ENCODE peak calls at places on chromosomes 12 and 14, in seven cellular contexts. E, L, G, R, K, Y and A are unnamed samples.

GRCh38 chr14:89011727-89012271 is 187.3 kb downstream of the TTC8 start:
- DNase-seq in L (no peak), R (no peak), E (no peak), Y (no peak), K (no peak), G (peak), A (no peak)

GRCh38 chr12:76777765-76778216 is 13.9 kb downstream of the ZDHHC17 start:
- DNase-seq in K (no peak), E (no peak), L (no peak), Y (no peak), G (no peak), R (no peak), A (no peak)

GRCh38 chr14:34582117-34582680 is 42.7 kb upstream of the EAPP start:
- DNase-seq in R (no peak), G (no peak), K (no peak), L (no peak), Y (no peak), E (no peak), A (no peak)

GRCh38 chr12:127479256-127479655 is 787.7 kb upstream of the TMEM132C start:
- DNase-seq in R (no peak), Y (no peak), K (no peak), L (no peak), E (no peak), G (no peak), A (peak)

GRCh38 chr14:91872517-91873470 is 5.5 kb upstream of the TC2N start:
- DNase-seq in L (no peak), G (no peak), R (no peak), K (no peak), Y (no peak), E (peak), A (no peak)

GRCh38 chr14:35016568-35016967 is 29.5 kb upstream of the FAM177A1 start:
- DNase-seq in R (no peak), Y (no peak), K (no peak), L (no peak), G (no peak), E (no peak), A (no peak)

GRCh38 chr14:63563370-63564026 is 20.3 kb upstream of the PPP2R5E start:
- DNase-seq in E (peak), L (no peak), Y (peak), R (no peak), K (peak), G (peak), A (no peak)

GRCh38 chr12:100189241-100190012 is 11.2 kb upstream of the ACTR6 start:
- DNase-seq in E (no peak), G (no peak), K (no peak), R (no peak), Y (no peak), L (no peak), A (no peak)

GRCh38 chr14:67018720-67019119 is 170.5 kb upstream of the GARIN2 start:
- DNase-seq in Y (no peak), E (no peak), L (no peak), R (no peak), K (no peak), G (no peak), A (no peak)

GRCh38 chr12:125092872-125093680 is 27.8 kb downstream of the AACS start:
- DNase-seq in L (peak), R (no peak), G (no peak), K (no peak), E (peak), Y (no peak), A (no peak)

GRCh38 chr14:39266589-39266870 is 32.8 kb downstream of the MIA2 start:
- DNase-seq in G (peak), R (no peak), K (no peak), L (no peak), E (peak), Y (no peak), A (peak)

GRCh38 chr12:41795066-41795465 is 349.6 kb downstream of the GXYLT1 start:
- DNase-seq in K (no peak), R (no peak), E (peak), G (no peak), L (no peak), Y (no peak), A (no peak)

GRCh38 chr12:18819471-18819870 is 81.6 kb downstream of the CAPZA3 start:
- DNase-seq in L (no peak), K (no peak), E (no peak), Y (no peak), G (no peak), R (no peak), A (no peak)

DNA sequence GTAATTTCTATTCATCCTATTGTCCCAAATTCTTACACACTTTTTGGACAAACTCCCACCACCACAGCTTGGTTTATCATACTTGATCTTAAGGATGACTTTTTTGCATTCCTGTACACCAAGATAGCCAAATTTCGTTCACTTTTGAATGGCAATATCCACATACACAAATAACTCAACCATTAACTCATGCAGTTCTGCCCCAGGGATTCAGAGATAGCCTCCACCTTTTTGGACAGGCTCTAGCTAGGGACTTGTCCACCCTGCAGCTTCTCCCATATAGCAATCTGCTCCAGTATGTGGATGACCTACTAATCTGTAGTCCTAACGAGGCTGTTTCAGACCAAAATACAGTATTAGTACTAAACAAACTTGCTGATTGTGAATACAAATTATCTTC is 32.7 kb upstream of the OXA1L start:
- DNase-seq in L (no peak), G (no peak), Y (no peak), K (peak), E (no peak), R (no peak), A (no peak)
- H3K18ac ChIP-seq in L (no peak), G (no peak), Y (no peak), K (no peak), E (no peak), R (no peak), A (no peak)

DNA sequence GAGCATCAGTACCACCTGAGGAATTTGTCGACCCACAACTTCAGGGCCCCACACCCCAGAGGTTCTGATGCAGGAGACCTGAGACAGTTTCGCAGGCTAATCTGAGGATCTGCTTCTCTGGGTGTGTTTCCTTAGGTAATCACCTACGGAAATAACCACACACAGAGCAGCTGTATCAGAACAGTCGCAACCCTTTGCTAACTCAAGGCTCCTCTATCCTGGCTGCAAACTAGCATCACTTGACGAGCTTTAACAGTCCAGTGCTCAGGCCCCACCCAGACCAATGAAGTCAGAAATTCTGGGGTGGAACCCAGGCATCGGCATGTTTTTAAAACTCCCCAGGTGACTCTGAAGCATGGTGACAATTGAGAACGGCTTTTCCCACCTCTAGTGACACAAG is 20.7 kb downstream of the SLC7A7 start:
- DNase-seq in K (no peak), R (no peak), L (no peak), Y (no peak), G (no peak), E (no peak), A (no peak)
- H3K18ac ChIP-seq in K (no peak), R (no peak), L (no peak), Y (no peak), G (no peak), E (no peak), A (no peak)

DNA sequence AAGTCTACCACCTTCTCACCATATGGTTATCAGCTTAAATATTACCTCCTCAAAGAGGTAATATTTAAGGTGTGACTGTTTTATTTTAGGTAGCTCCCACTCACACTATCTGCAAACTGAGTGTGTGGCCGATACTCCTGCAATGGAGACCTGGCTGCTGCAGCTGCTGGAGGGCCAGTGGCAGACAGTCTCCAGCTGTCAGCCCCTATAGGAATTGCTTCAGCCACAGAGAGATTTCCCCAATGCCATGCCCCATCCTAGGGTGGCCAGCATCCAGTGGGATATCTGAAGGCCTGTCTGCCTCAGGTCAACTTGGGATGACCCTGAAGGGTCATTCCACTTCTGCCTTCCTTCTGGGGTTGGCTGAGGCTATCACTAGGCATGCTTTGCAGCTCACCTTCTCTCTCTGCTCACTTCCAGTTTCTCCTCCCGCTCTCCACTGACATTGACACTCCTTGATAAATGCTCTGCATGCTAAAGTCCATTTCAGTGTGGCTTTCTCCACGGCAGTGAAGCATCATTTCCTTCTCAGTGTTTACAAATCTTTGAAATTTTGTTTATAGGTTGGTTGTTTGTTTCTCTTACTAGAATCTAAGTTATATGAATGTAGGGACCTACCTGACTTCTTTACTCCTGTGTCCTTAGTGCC is 90.1 kb upstream of the USP44 start:
- DNase-seq in L (no peak), E (no peak), K (no peak), Y (no peak), G (no peak), R (no peak), A (no peak)
- H3K18ac ChIP-seq in L (no peak), E (peak), K (no peak), Y (no peak), G (no peak), R (no peak), A (no peak)

GRCh38 chr12:90124289-90124688 is 415.7 kb upstream of the ATP2B1 start:
- DNase-seq in R (no peak), G (no peak), L (no peak), Y (no peak), K (no peak), E (no peak), A (no peak)
- H3K18ac ChIP-seq in R (no peak), G (no peak), L (no peak), Y (no peak), K (no peak), E (no peak), A (no peak)

GRCh38 chr14:105855893-105856675 is 329.7 kb downstream of the TMEM121 start:
- DNase-seq in G (no peak), K (no peak), R (no peak), L (peak), Y (no peak), E (no peak), A (no peak)

GRCh38 chr14:105854600-105855245 is 328.3 kb downstream of the TMEM121 start:
- DNase-seq in L (peak), K (no peak), R (no peak), E (no peak), G (no peak), Y (no peak), A (no peak)

GRCh38 chr14:105853907-105854599 is 327.7 kb downstream of the TMEM121 start:
- DNase-seq in R (no peak), E (no peak), K (no peak), L (no peak), G (no peak), Y (no peak), A (no peak)

GRCh38 chr14:105856676-105857222 is 330.4 kb downstream of the TMEM121 start:
- DNase-seq in L (no peak), E (no peak), G (no peak), K (no peak), R (no peak), Y (no peak), A (no peak)

GRCh38 chr14:105855246-105855892 is 329.0 kb downstream of the TMEM121 start:
- DNase-seq in E (no peak), K (no peak), R (no peak), L (peak), Y (no peak), G (no peak), A (no peak)
- H3K18ac ChIP-seq in E (no peak), K (no peak), R (no peak), L (no peak), Y (no peak), G (no peak), A (no peak)

DNA sequence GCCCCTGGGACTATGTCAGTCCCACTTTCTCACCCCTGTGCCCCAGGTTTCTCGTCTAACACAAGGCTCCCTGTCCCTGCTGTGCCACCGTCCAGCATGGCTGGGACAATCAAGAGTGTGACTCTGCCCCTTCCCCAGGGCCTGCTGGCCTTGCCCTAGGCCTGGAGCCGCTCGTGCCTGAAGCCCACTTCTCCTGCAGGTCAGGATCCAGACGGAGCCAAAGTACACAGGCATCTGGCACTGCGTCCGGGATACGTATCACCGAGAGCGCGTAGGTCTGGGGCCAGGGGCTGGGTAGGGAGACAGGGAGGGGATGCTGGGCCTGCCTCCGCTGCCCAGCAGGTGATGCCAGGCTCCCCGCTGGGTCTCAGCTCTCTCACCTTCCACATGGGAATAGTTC is 2.8 kb downstream of the SLC25A47 start:
- DNase-seq in K (no peak), Y (no peak), L (no peak), R (no peak), E (no peak), G (no peak), A (no peak)
- H3K18ac ChIP-seq in K (no peak), Y (no peak), L (no peak), R (peak), E (no peak), G (no peak), A (no peak)

GRCh38 chr14:68708343-68708742 is 84.5 kb downstream of the ZFP36L1 start:
- DNase-seq in E (no peak), L (no peak), R (no peak), Y (no peak), G (no peak), K (no peak), A (no peak)

GRCh38 chr14:68709007-68709406 is 83.9 kb downstream of the ZFP36L1 start:
- DNase-seq in E (no peak), L (no peak), G (no peak), R (no peak), Y (no peak), K (no peak), A (no peak)

GRCh38 chr14:68711551-68712437 is 81.1 kb downstream of the ZFP36L1 start:
- DNase-seq in L (peak), E (no peak), Y (no peak), G (no peak), K (no peak), R (no peak), A (no peak)

GRCh38 chr14:68712703-68713370 is 80.0 kb downstream of the ZFP36L1 start:
- DNase-seq in K (no peak), L (peak), E (no peak), Y (no peak), R (no peak), G (no peak), A (no peak)

DNA sequence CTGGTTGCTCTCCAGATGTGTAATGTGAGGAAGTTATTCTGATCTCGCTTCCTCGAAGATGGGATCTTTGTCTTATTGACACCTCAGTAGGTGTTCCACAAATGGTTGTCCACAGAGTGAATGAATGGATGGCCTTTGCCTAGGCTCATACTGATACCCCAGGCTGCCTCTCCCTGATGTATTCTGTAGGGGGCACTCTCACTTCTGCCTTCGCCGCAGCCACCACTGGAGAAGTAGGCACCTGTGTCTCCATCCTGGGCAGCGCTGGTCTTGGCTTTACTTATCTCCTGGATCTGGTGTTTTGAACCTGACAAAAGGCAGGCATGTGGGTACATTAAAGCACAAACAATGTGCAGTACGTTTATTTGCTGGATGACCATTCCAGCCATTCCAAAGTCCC is 82.1 kb downstream of the ZFP36L1 start:
- DNase-seq in Y (no peak), L (peak), K (no peak), E (no peak), R (no peak), G (no peak), A (no peak)
- H3K18ac ChIP-seq in Y (no peak), L (no peak), K (no peak), E (no peak), R (no peak), G (no peak), A (no peak)

GRCh38 chr12:87596134-87596533 is 433.1 kb downstream of the C12orf50 start:
- DNase-seq in E (no peak), G (no peak), K (peak), Y (no peak), R (no peak), L (no peak), A (no peak)
- H3K18ac ChIP-seq in E (no peak), G (no peak), K (no peak), Y (no peak), R (no peak), L (no peak), A (no peak)

DNA sequence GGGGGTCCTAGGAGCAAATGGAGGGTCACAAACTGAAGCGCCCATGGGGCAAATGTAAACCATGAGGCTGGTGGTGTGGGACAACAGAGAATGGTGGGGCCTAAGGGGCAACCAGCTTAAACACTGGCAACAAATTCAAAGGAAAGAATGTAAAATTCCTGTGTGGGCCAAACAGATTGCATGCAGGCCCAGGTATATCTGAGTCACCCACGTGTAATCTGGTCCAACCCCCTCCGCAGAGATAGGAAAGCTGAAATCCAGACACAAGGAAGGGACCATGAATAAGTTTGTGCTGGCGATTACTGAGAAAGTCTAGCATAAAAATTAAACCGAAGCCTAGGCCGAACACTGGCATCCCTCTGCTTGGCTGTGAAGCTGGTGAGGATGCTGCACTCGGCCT is 71.6 kb downstream of the ITPK1 start:
- DNase-seq in E (no peak), G (peak), L (no peak), Y (no peak), K (peak), R (no peak), A (no peak)
- H3K18ac ChIP-seq in E (no peak), G (no peak), L (no peak), Y (no peak), K (no peak), R (no peak), A (peak)